ENCODE peak calls at places on chromosomes 16 and 17, in ten cellular contexts. O is kidney; U is HCEC 1CT; S is activated CD4-positive, CD25-positive, alpha-beta regulatory T cell; G is dorsolateral prefrontal cortex; V is NCI-H2171 treated with DMSO at 0.1 percent for 48 hours; B is fibroblast of the aortic adventitia; F is pancreas; Y is NCI-H2107; I is cardiac muscle cell. Q is an unnamed sample.

GRCh38 chr17:74814453-74814852 is 38.3 kb upstream of the NAT9 start:
- DNase-seq in V (no peak), S (no peak), I (no peak), G (no peak), Y (no peak), U (no peak), O (no peak), F (no peak), B (no peak), Q (no peak)

GRCh38 chr17:65638221-65638940 is 76.9 kb upstream of the AXIN2 start:
- DNase-seq in B (peak; percentile 27), O (no peak), F (no peak), I (no peak), V (peak; percentile 94), Y (peak; percentile 58), U (peak; percentile 34), G (no peak), S (no peak), Q (no peak)

GRCh38 chr16:82379601-82380000 is 209.6 kb upstream of the MPHOSPH6 start:
- DNase-seq in F (no peak), O (no peak), Y (no peak), V (peak; percentile 60), B (no peak), G (no peak), S (no peak), U (no peak), I (no peak), Q (no peak)

GRCh38 chr17:32870969-32871368 is 6.0 kb downstream of the MYO1D start:
- DNase-seq in V (no peak), F (no peak), Y (no peak), S (no peak), U (peak; percentile 70), I (no peak), G (no peak), B (peak; percentile 4), O (no peak), Q (no peak)

GRCh38 chr17:21295036-21295952 is 10.8 kb downstream of the MAP2K3 start:
- DNase-seq in U (no peak), B (no peak), O (peak; percentile 88), Y (no peak), G (no peak), V (peak; percentile 70), S (no peak), F (no peak), I (no peak), Q (no peak)

GRCh38 chr17:75096082-75096625 is 8.4 kb downstream of the SLC16A5 start:
- DNase-seq in F (peak; percentile 74), S (no peak), G (no peak), U (peak; percentile 69), Y (no peak), I (no peak), O (peak; percentile 94), V (no peak), B (peak; percentile 59), Q (no peak)

GRCh38 chr16:58119509-58119845 is 9.7 kb downstream of the CFAP20 start:
- DNase-seq in B (no peak), V (no peak), F (no peak), Y (no peak), G (no peak), I (no peak), S (no peak), O (no peak), U (no peak), Q (no peak)

GRCh38 chr17:3843935-3844516 is 2.0 kb downstream of the NCBP3 start:
- DNase-seq in G (no peak), S (peak; percentile 14), B (peak; percentile 34), O (no peak), F (no peak), V (peak; percentile 59), I (peak; percentile 47), Y (no peak), U (peak; percentile 14), Q (peak; percentile 41)